ENCODE peak calls at places on chromosomes 13 and 19, in five cellular contexts. W, O, V, S and X are unnamed samples.

GRCh38 chr13:46964789-46965527 is 68.1 kb upstream of the HTR2A start:
- DNase-seq in W (no peak), V (no peak), O (no peak), S (no peak), X (no peak)

GRCh38 chr13:113835461-113836274 is 28.2 kb downstream of the GAS6 start:
- DNase-seq in W (no peak), S (no peak), O (no peak), V (no peak), X (no peak)

GRCh38 chr13:71396149-71396548 is 470.9 kb downstream of the DACH1 start:
- DNase-seq in V (no peak), O (no peak), S (no peak), W (no peak), X (no peak)

GRCh38 chr13:30126903-30127428 is 180.4 kb downstream of the KATNAL1 start:
- DNase-seq in V (no peak), S (no peak), W (no peak), O (no peak), X (no peak)

GRCh38 chr13:90415902-90416301 is 931.6 kb upstream of the MIR17HG start:
- DNase-seq in S (no peak), W (no peak), O (no peak), V (no peak), X (no peak)

GRCh38 chr13:80033286-80033685 is 307.6 kb downstream of the SPRY2 start:
- DNase-seq in V (no peak), O (no peak), W (no peak), S (no peak), X (no peak)

GRCh38 chr13:112722433-112723250 is 32.8 kb downstream of the ATP11A start:
- DNase-seq in S (no peak), V (peak; percentile 75), W (peak; percentile 80), O (no peak), X (peak; percentile 27)

GRCh38 chr13:40983269-40983668 is 35.8 kb downstream of the ELF1 start:
- DNase-seq in V (no peak), S (no peak), W (no peak), O (no peak), X (no peak)

GRCh38 chr13:103952183-103952582 is 886.0 kb upstream of the SLC10A2 start:
- DNase-seq in W (no peak), S (no peak), O (no peak), V (no peak), X (no peak)

GRCh38 chr13:114034481-114034891 is 60.6 kb upstream of the C13orf46 start:
- DNase-seq in W (no peak), V (no peak), S (no peak), O (no peak), X (no peak)

GRCh38 chr13:77506874-77507273 is 28.6 kb upstream of the SCEL start:
- DNase-seq in V (no peak), O (no peak), W (no peak), S (no peak), X (no peak)

GRCh38 chr13:51635137-51635878 is 51.0 kb downstream of the WDFY2 start:
- DNase-seq in W (no peak), O (no peak), V (no peak), S (no peak), X (no peak)

GRCh38 chr19:8174706-8175105 is 25.3 kb upstream of the FBN3 start:
- DNase-seq in W (no peak), S (no peak), O (no peak), V (no peak), X (peak; percentile 63)

GRCh38 chr13:50731400-50731799 is 112.1 kb downstream of the DLEU7 start:
- DNase-seq in V (peak; percentile 58), S (no peak), O (no peak), W (no peak), X (peak; percentile 73)

GRCh38 chr19:28008695-28009094 is 1204.3 kb downstream of the UQCRFS1 start:
- DNase-seq in W (no peak), S (no peak), O (no peak), V (no peak), X (no peak)

GRCh38 chr19:35704218-35704617 is at the start of gene ZBTB32:
- DNase-seq in S (no peak), O (peak; percentile 42), W (no peak), V (no peak), X (no peak)

GRCh38 chr13:51807041-51807440 is 3.1 kb upstream of the DHRS12 start:
- DNase-seq in S (no peak), O (no peak), V (no peak), W (no peak), X (no peak)

GRCh38 chr19:33814181-33815165 is 17.8 kb downstream of the KCTD15 start:
- DNase-seq in O (no peak), V (no peak), S (peak; percentile 20), W (no peak), X (peak; percentile 18)

GRCh38 chr19:51226068-51226467 is 1.2 kb downstream of the CD33 start:
- DNase-seq in S (no peak), O (no peak), W (no peak), V (no peak), X (no peak)

GRCh38 chr19:33678796-33679195 is 57.0 kb downstream of the CHST8 start:
- DNase-seq in W (no peak), V (no peak), O (no peak), S (peak; percentile 43), X (no peak)

GRCh38 chr13:31038834-31039552 is 106.5 kb downstream of the TEX26 start:
- DNase-seq in S (no peak), W (no peak), V (no peak), O (no peak), X (no peak)

GRCh38 chr19:52190679-52191293 is 934 bp downstream of the PPP2R1A start:
- DNase-seq in O (peak; percentile 48), V (peak; percentile 56), S (no peak), W (peak; percentile 62), X (no peak)

GRCh38 chr19:4806384-4806783 is 14.8 kb downstream of the FEM1A start:
- DNase-seq in O (no peak), V (no peak), W (no peak), S (no peak), X (no peak)

GRCh38 chr13:39051157-39051556 is 12.9 kb downstream of the NHLRC3 start:
- DNase-seq in S (no peak), O (no peak), V (no peak), W (no peak), X (no peak)

GRCh38 chr19:4034048-4035017 is 26.8 kb downstream of the PIAS4 start:
- DNase-seq in V (no peak), S (no peak), O (no peak), W (no peak), X (no peak)

GRCh38 chr13:58991826-58992477 is 1171.8 kb downstream of the DIAPH3 start:
- DNase-seq in V (no peak), W (no peak), O (no peak), S (no peak), X (no peak)

GRCh38 chr19:2341247-2341705 is 12.8 kb downstream of the SPPL2B start:
- DNase-seq in W (no peak), O (no peak), S (no peak), V (no peak), X (no peak)

GRCh38 chr13:28035146-28035782 is 46.8 kb upstream of the URAD start:
- DNase-seq in W (no peak), S (no peak), O (peak; percentile 20), V (no peak), X (no peak)

GRCh38 chr13:94435604-94436226 is 43.8 kb downstream of the DCT start:
- DNase-seq in O (no peak), V (no peak), W (no peak), S (no peak), X (no peak)

GRCh38 chr19:17779281-17779930 is 15.5 kb upstream of the B3GNT3 start:
- DNase-seq in O (peak; percentile 76), V (peak; percentile 36), S (no peak), W (no peak), X (no peak)

GRCh38 chr13:101520672-101521071 is 68.2 kb downstream of the ITGBL1 start:
- DNase-seq in V (no peak), S (no peak), O (no peak), W (no peak), X (no peak)

GRCh38 chr19:13835791-13836723 is 40.8 kb downstream of the ZSWIM4 start:
- DNase-seq in V (no peak), O (peak; percentile 29), W (no peak), S (no peak), X (peak; percentile 62)

GRCh38 chr19:13839938-13840750 is 36.8 kb upstream of the NANOS3 start:
- DNase-seq in S (peak; percentile 76), W (no peak), O (peak; percentile 91), V (no peak), X (peak; percentile 84)

GRCh38 chr19:13838943-13839192 is 38.1 kb upstream of the NANOS3 start:
- DNase-seq in V (no peak), W (peak; percentile 96), O (no peak), S (no peak), X (no peak)

GRCh38 chr19:13839193-13839937 is 37.6 kb upstream of the NANOS3 start:
- DNase-seq in S (peak; percentile 89), W (peak; percentile 90), V (peak; percentile 94), O (peak; percentile 87), X (peak; percentile 73)

GRCh38 chr19:13838071-13838942 is 38.6 kb upstream of the NANOS3 start:
- DNase-seq in O (no peak), V (no peak), W (no peak), S (no peak), X (no peak)
- H3K4me1 ChIP-seq in O (peaks cover 3% of the 10 kb centered on the region), V (peaks cover 83% of the 10 kb centered on the region), W (no peaks in the 10 kb centered on the region), S (peaks cover 46% of the 10 kb centered on the region), X (peaks cover 29% of the 10 kb centered on the region)

GRCh38 chr19:38734176-38734425 is 10.2 kb downstream of the CAPN12 start:
- DNase-seq in W (no peak), O (no peak), S (no peak), V (no peak), X (no peak)
- H3K27ac ChIP-seq in W (peak overlapping the region; percentile 63), O (peak overlapping the region; percentile 82), S (peak overlapping the region; percentile 84), V (no peak overlapping the region), X (peak overlapping the region; percentile 44)

GRCh38 chr19:898663-899062 is 5.4 kb downstream of the RNU6-9 start:
- DNase-seq in W (no peak), O (no peak), V (no peak), S (no peak), X (no peak)

GRCh38 chr19:896434-896833 is 3.1 kb downstream of the RNU6-9 start:
- DNase-seq in V (no peak), W (no peak), O (no peak), S (no peak), X (peak; percentile 40)

GRCh38 chr19:896999-897398 is 3.7 kb downstream of the RNU6-9 start:
- DNase-seq in W (no peak), O (no peak), V (no peak), S (no peak), X (no peak)

GRCh38 chr19:899363-900301 is 6.3 kb downstream of the RNU6-9 start:
- DNase-seq in O (no peak), W (no peak), S (no peak), V (no peak), X (peak; percentile 40)

GRCh38 chr19:897442-898039 is 4.3 kb downstream of the RNU6-9 start:
- DNase-seq in O (no peak), S (no peak), W (no peak), V (no peak), X (peak; percentile 52)
- TF ChIP-seq CTCF in O (no peak), S (no peak), W (no peak), V (no peak), X (no peak)

DNA sequence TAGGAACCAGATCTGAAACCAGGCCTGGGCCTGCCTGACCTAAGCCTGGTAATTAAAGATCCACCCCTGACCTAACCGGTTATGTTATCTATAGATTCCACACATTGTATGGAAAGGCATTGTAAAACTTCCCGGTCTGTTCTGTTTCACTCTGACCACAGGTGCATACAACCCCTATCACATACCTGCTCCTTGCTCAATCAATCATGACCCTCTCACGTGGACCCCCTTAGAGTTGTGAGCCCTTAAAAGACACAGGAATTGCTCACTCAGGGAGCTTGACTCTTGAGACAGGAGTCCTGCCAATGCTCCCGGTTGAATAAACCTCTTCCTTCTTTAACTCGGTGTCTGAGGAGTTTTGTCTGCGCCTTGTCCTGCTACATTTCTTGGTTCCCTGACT is 27.3 kb upstream of the ZNF562 start:
- DNase-seq in V (no peak), O (no peak), W (no peak), S (no peak), X (no peak)
- H3K4me1 ChIP-seq in V (no peaks in the 10 kb centered on the region), O (no peaks in the 10 kb centered on the region), W (no peaks in the 10 kb centered on the region), S (no peaks in the 10 kb centered on the region), X (peaks cover 8% of the 10 kb centered on the region)